ENCODE peak calls at places on chromosomes 12 and 14, in four cellular contexts. H, T, L and N are unnamed samples.

GRCh38 chr14:102592969-102593840 is 756 bp downstream of the RCOR1 start:
- DNase-seq in H (peak), T (peak), L (peak), N (peak)

GRCh38 chr12:25797335-25797863 is 161.1 kb upstream of the RASSF8 start:
- DNase-seq in T (no peak), H (no peak), L (no peak), N (no peak)

GRCh38 chr12:94663702-94664101 is 13.3 kb upstream of the TMCC3 start:
- DNase-seq in T (no peak), L (no peak), H (no peak), N (no peak)

GRCh38 chr14:66610154-66610563 is 102.2 kb downstream of the GPHN start:
- DNase-seq in H (no peak), L (no peak), T (no peak), N (no peak)

GRCh38 chr14:72454388-72454787 is 439.5 kb downstream of the DPF3 start:
- DNase-seq in T (no peak), L (no peak), H (no peak), N (no peak)

GRCh38 chr14:50607181-50607580 is 47.2 kb downstream of the ATL1 start:
- DNase-seq in L (no peak), T (no peak), H (peak), N (no peak)

GRCh38 chr12:111033281-111034147 is 113.1 kb upstream of the MYL2 start:
- DNase-seq in T (no peak), H (no peak), L (no peak), N (no peak)

GRCh38 chr12:3042394-3042793 is 34.8 kb upstream of the TSPAN9 start:
- DNase-seq in L (peak), T (no peak), H (no peak), N (no peak)

GRCh38 chr14:104080557-104081492 is 4.7 kb upstream of the ASPG start:
- DNase-seq in H (no peak), T (no peak), L (peak), N (peak)

GRCh38 chr12:3704512-3705348 is 48.2 kb downstream of the CRACR2A start:
- DNase-seq in H (no peak), T (no peak), L (no peak), N (no peak)

GRCh38 chr12:24201258-24201970 is 251.9 kb upstream of the SOX5 start:
- DNase-seq in L (no peak), T (no peak), H (peak), N (no peak)

GRCh38 chr12:108826115-108826806 is 31.1 kb downstream of the SSH1 start:
- DNase-seq in L (no peak), T (peak), H (peak), N (peak)

GRCh38 chr14:106622200-106622745 is 1095.9 kb downstream of the TMEM121 start:
- DNase-seq in L (no peak), H (no peak), T (no peak), N (no peak)

GRCh38 chr12:80590085-80590484 is 117.3 kb upstream of the MYF6 start:
- DNase-seq in T (no peak), H (peak), L (no peak), N (no peak)

GRCh38 chr12:27710592-27711311 is at the start of gene MRPS35:
- DNase-seq in T (peak), H (peak), L (peak), N (peak)

GRCh38 chr14:86296173-86296572 is 766.2 kb downstream of the FLRT2 start:
- DNase-seq in L (no peak), T (no peak), H (peak), N (no peak)

GRCh38 chr14:31232081-31232480 is 24.5 kb upstream of the HECTD1 start:
- DNase-seq in H (no peak), T (no peak), L (no peak), N (peak)

GRCh38 chr12:106732890-106733289 is 41.6 kb upstream of the RIC8B start:
- DNase-seq in T (no peak), L (no peak), H (no peak), N (no peak)

GRCh38 chr12:89166525-89166934 is 185.8 kb downstream of the DUSP6 start:
- DNase-seq in L (no peak), H (peak), T (no peak), N (no peak)

GRCh38 chr12:93426406-93426805 is 15.3 kb downstream of the UBE2N start:
- DNase-seq in L (no peak), T (no peak), H (no peak), N (no peak)
- H3K4me3 ChIP-seq in L (no peak), T (no peak), H (no peak), N (no peak)

DNA sequence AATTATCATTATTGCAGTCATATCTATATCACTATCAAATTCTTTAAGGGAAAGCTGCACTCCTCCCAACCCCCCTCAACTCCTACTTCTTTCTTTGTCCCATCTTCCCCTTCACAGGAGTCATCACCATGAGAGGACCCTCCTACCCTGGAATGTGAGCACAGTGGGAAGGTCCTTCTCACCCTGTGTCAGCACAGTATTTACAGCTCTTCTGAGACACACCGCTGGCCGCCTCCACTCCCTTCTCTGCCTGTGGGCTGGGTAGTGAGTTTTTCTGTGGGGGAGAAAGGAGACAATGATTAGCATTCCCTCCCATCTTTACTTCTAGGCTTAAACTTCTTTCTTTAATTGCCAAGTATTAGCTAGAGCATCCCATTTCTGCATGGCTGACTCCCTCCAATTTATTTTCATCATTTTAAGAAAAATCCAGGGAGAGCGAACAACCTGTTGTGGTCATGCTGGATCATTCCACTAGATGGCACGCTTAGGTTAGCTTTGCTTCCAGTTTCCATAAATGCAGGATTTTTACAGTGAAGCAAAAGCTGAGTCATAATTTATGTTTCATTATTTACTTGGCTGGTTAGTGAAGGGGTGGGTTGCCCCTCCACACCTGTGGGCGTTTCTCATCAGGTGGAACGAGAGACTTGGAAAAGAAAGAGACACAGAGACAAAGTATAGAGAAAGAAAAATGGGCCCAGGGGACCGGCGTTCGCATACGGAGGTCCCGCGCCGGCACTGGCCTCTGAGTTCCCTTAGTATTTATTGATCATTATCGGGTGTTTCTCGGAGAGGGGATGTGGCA is 188.5 kb downstream of the ALX1 start:
- DNase-seq in H (peak), T (peak), L (no peak), N (peak)
- H3K4me3 ChIP-seq in H (no peak), T (no peak), L (peak), N (no peak)

GRCh38 chr14:101320386-101320785 is 240.9 kb upstream of the DIO3 start:
- DNase-seq in H (no peak), T (no peak), L (no peak), N (no peak)

GRCh38 chr14:101323111-101323510 is 238.2 kb upstream of the DIO3 start:
- DNase-seq in L (no peak), T (no peak), H (no peak), N (no peak)

GRCh38 chr14:101322223-101322622 is 239.1 kb upstream of the DIO3 start:
- DNase-seq in T (no peak), L (no peak), H (no peak), N (no peak)

GRCh38 chr14:101315802-101316296 is 245.4 kb upstream of the DIO3 start:
- DNase-seq in H (no peak), T (no peak), L (no peak), N (no peak)

DNA sequence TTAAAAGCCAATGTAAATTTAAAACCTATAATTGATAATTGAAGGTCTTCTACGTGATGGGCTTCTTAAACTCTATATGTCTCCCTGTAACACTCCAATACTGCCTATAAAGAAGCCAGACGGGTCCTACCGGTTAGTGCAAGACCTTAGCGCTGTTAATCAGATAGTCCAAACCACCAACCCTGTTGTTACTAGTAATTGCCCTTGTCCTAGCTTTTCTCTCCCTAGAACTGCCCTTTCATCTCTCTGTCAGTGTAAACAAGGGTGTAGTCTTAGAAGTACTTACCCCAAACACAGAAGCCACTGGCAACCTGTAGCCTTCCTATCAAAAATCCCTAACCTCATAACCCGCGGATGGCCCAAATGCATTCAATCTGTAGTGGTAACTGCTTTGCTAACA is 243.0 kb upstream of the DIO3 start:
- DNase-seq in L (no peak), T (no peak), H (no peak), N (no peak)
- H3K4me3 ChIP-seq in L (no peak), T (no peak), H (no peak), N (no peak)

DNA sequence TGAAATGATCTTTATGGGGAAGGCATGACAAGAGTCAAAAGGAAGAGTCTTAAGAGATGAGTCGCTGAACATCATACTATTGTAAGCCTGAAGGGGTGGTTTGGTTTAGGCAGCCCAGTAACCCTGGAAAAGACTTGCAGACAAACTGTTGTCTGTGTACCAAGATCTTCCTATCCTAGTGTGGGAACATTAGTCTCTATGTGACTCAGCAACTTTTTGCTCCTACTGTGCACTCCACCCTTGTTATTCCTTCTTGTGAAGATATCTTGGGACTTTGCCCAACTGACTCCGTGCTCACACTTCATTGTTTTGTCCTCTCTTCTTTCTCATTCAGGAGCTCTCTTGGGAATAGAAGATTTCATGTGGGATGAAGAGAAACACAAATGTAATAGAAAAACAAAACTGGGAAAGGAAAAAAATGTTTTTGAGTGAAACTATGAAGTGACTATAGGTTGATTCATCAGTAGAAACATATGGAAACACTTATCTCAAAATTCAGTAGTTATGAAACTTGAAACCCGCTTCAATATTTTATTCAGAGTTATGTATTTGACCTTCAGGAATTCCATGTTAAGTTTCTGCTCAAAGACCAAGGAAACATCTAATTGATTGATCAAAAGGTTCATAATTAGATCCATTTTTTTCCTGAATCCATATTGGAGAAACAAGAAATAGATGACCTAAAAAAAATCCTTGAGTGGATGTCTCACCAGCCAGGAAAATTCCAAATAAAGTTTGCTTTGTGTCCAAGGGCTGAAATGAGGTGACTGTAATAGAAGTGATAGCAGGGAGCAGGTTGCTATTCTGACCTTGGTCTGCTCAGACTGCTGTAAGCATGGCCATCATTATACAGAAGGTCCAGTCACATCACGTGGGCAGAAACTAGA is 67.2 kb downstream of the BTG1 start:
- DNase-seq in H (peak), L (no peak), T (peak), N (peak)
- H3K4me3 ChIP-seq in H (no peak), L (no peak), T (no peak), N (no peak)